ENCODE peak calls at places on chromosome 3, in four cellular contexts. O is GM10248, J is psoas muscle, B is heart left ventricle. E is an unnamed sample.

GRCh38 chr3:183845090-183845489 is 19.7 kb upstream of the MAP6D1 start:
- DNase-seq in O (no peak), J (no peak), B (no peak), E (no peak)

GRCh38 chr3:102466001-102466400 is 31.2 kb downstream of the ZPLD1 start:
- DNase-seq in O (no peak), J (no peak), B (no peak), E (no peak)

GRCh38 chr3:69197922-69198540 is 75.6 kb upstream of the LMOD3 start:
- DNase-seq in O (no peak), J (no peak), B (no peak), E (no peak)

GRCh38 chr3:106339551-106339950 is 470.7 kb upstream of the CBLB start:
- DNase-seq in O (no peak), J (no peak), B (no peak), E (no peak)

GRCh38 chr3:171854649-171855305 is 11.6 kb downstream of the TMEM212 start:
- DNase-seq in O (no peak), J (no peak), B (no peak), E (no peak)

GRCh38 chr3:14633819-14634424 is 17.6 kb upstream of the CCDC174 start:
- DNase-seq in O (peak), J (peak), B (no peak), E (peak)

GRCh38 chr3:194689493-194689901 is 3.8 kb downstream of the FAM43A start:
- DNase-seq in O (no peak), J (peak), B (no peak), E (peak)

GRCh38 chr3:101017048-101017447 is 23.8 kb upstream of the ABI3BP start:
- DNase-seq in O (no peak), J (no peak), B (no peak), E (no peak)

GRCh38 chr3:2992534-2992933 is 117.6 kb downstream of the IL5RA start:
- DNase-seq in O (no peak), J (no peak), B (no peak), E (no peak)

GRCh38 chr3:134876836-134877235 is 81.8 kb downstream of the EPHB1 start:
- DNase-seq in O (no peak), J (no peak), B (no peak), E (no peak)

GRCh38 chr3:13346481-13347389 is 73.4 kb downstream of the NUP210 start:
- DNase-seq in O (peak), J (peak), B (peak), E (no peak)

GRCh38 chr3:129316121-129317013 is 37.7 kb downstream of the HMCES start:
- DNase-seq in O (peak), J (peak), B (peak), E (peak)

GRCh38 chr3:71389911-71390573 is 193.5 kb downstream of the FOXP1 start:
- DNase-seq in O (no peak), J (peak), B (peak), E (no peak)

GRCh38 chr3:150922611-150923010 is 17.4 kb upstream of the MINDY4B start:
- DNase-seq in O (no peak), J (no peak), B (no peak), E (no peak)

GRCh38 chr3:139288266-139288821 is 55.5 kb upstream of the MRPS22 start:
- DNase-seq in O (no peak), J (no peak), B (peak), E (no peak)

GRCh38 chr3:142663865-142664264 is 60.0 kb upstream of the TRPC1 start:
- DNase-seq in O (no peak), J (no peak), B (no peak), E (no peak)

GRCh38 chr3:58021072-58021959 is 13.1 kb downstream of the FLNB start:
- DNase-seq in O (no peak), J (no peak), B (no peak), E (no peak)

GRCh38 chr3:48715179-48715800 is 1.7 kb downstream of the IP6K2 start:
- DNase-seq in O (no peak), J (no peak), B (no peak), E (no peak)

GRCh38 chr3:10702961-10703740 is 112.9 kb upstream of the SLC6A11 start:
- DNase-seq in O (no peak), J (no peak), B (no peak), E (no peak)

GRCh38 chr3:170076715-170077238 is 39.0 kb downstream of the GPR160 start:
- DNase-seq in O (no peak), J (no peak), B (no peak), E (no peak)

GRCh38 chr3:35832140-35832571 is 192.8 kb downstream of the ARPP21 start:
- DNase-seq in O (no peak), J (no peak), B (no peak), E (no peak)

GRCh38 chr3:22685598-22685997 is 517.5 kb upstream of the UBE2E2 start:
- DNase-seq in O (no peak), J (no peak), B (no peak), E (no peak)

GRCh38 chr3:41000471-41000870 is 198.8 kb upstream of the CTNNB1 start:
- DNase-seq in O (no peak), J (no peak), B (no peak), E (no peak)

GRCh38 chr3:188179006-188179966 is 25.3 kb downstream of the LPP start:
- DNase-seq in O (no peak), J (peak), B (no peak), E (no peak)

GRCh38 chr3:118951089-118951488 is 83.6 kb downstream of the IGSF11 start:
- DNase-seq in O (no peak), J (no peak), B (no peak), E (no peak)

GRCh38 chr3:126349611-126350501 is 7.4 kb downstream of the KLF15 start:
- DNase-seq in O (no peak), J (peak), B (peak), E (no peak)

GRCh38 chr3:129616713-129617112 is 10.2 kb upstream of the PLXND1 start:
- DNase-seq in O (peak), J (peak), B (peak), E (no peak)

GRCh38 chr3:149234671-149235245 is 13.1 kb upstream of the CP start:
- DNase-seq in O (no peak), J (no peak), B (no peak), E (no peak)

GRCh38 chr3:14787630-14788029 is 31.1 kb upstream of the FGD5 start:
- DNase-seq in O (no peak), J (no peak), B (no peak), E (no peak)

GRCh38 chr3:100993309-100993708 is at the start of gene ABI3BP:
- DNase-seq in O (no peak), J (peak), B (peak), E (no peak)

GRCh38 chr3:39917060-39917773 is 107.8 kb downstream of the MYRIP start:
- DNase-seq in O (no peak), J (no peak), B (no peak), E (no peak)

GRCh38 chr3:157082305-157082981 is 77.5 kb downstream of the CCNL1 start:
- DNase-seq in O (no peak), J (no peak), B (no peak), E (no peak)

GRCh38 chr3:169658311-169658931 is 5.1 kb downstream of the MECOM start:
- DNase-seq in O (peak), J (no peak), B (peak), E (peak)

GRCh38 chr3:138297059-138297607 is 32.5 kb downstream of the NME9 start:
- DNase-seq in O (no peak), J (no peak), B (no peak), E (no peak)

GRCh38 chr3:67460841-67461240 is 193.6 kb downstream of the SUCLG2 start:
- DNase-seq in O (no peak), J (no peak), B (no peak), E (no peak)

GRCh38 chr3:24315991-24316390 is 178.7 kb downstream of the THRB start:
- DNase-seq in O (no peak), J (no peak), B (no peak), E (no peak)

GRCh38 chr3:13716540-13717221 is 163.2 kb downstream of the WNT7A start:
- DNase-seq in O (peak), J (no peak), B (no peak), E (no peak)

GRCh38 chr3:19972056-19972455 is 25.2 kb downstream of the RAB5A start:
- DNase-seq in O (no peak), J (no peak), B (no peak), E (no peak)

GRCh38 chr3:13544293-13544831 is 4.6 kb upstream of the FBLN2 start:
- DNase-seq in O (no peak), J (peak), B (peak), E (no peak)

GRCh38 chr3:31157028-31157694 is 262.7 kb upstream of the GADL1 start:
- DNase-seq in O (no peak), J (no peak), B (no peak), E (no peak)
- TF ChIP-seq CTCF in O (no peak), J (no peak), B (no peak), E (peak)

DNA sequence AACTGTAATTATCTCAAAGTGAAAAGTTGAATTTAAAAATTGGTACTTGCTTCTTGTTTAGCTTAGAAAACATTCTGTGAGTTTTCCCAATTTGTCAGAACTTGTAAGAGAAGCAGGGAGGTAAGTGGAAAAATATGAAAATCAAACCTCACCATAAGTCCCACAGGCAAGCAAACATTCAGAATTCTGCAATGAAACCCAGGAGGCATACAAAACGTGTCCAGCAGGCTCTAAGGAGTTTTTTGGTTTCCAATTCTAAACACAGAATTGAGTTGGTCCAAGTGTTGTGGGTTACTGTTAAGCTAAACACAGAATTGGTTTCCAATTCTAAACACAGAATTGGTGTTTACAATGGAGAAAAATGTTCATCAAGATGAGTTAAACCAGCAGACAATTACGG is 27.1 kb upstream of the ACKR4 start:
- DNase-seq in O (no peak), J (no peak), B (no peak), E (no peak)
- TF ChIP-seq CTCF in O (no peak), J (no peak), B (no peak), E (no peak)

GRCh38 chr3:1195922-1196321 is 103.1 kb downstream of the CNTN6 start:
- DNase-seq in O (no peak), J (no peak), B (no peak), E (no peak)

GRCh38 chr3:1190576-1190975 is 97.8 kb downstream of the CNTN6 start:
- DNase-seq in O (no peak), J (no peak), B (no peak), E (no peak)

GRCh38 chr3:1196997-1197396 is 104.2 kb downstream of the CNTN6 start:
- DNase-seq in O (no peak), J (no peak), B (no peak), E (no peak)

DNA sequence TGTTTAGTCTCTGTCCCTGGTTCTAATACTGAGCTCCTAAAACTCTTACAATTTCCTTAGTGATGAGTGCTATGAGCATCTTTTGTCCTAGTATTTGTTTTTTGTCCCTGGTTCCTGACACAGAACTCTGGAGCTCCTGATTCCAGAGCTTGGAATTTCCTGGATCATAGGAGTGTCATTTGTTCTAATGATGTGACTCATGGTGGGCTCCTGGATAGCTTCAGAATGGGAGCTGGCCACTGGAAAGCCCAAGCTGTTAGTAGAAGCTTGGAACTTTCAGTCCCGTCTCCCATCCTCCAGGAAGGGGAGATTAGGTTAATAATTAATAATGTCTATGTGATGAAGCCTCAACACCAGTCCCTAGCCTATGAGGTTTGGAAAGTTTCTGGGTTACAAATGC is 98.2 kb downstream of the CNTN6 start:
- DNase-seq in O (no peak), J (no peak), B (no peak), E (no peak)
- TF ChIP-seq CTCF in O (no peak), J (no peak), B (no peak), E (no peak)

GRCh38 chr3:177419904-177420601 is 222.8 kb upstream of the TBL1XR1 start:
- DNase-seq in O (peak), J (no peak), B (no peak), E (peak)

GRCh38 chr3:177421176-177421782 is 224.0 kb upstream of the TBL1XR1 start:
- DNase-seq in O (no peak), J (no peak), B (no peak), E (no peak)

GRCh38 chr3:177420643-177421042 is 223.4 kb upstream of the TBL1XR1 start:
- DNase-seq in O (no peak), J (no peak), B (no peak), E (no peak)

GRCh38 chr3:177424541-177424940 is 227.3 kb upstream of the TBL1XR1 start:
- DNase-seq in O (no peak), J (no peak), B (no peak), E (no peak)

GRCh38 chr3:177418787-177419186 is 221.5 kb upstream of the TBL1XR1 start:
- DNase-seq in O (no peak), J (no peak), B (no peak), E (no peak)
- TF ChIP-seq CTCF in O (no peak), J (no peak), B (no peak), E (no peak)

GRCh38 chr3:53938645-53939044 is 47.0 kb upstream of the SELENOK start:
- DNase-seq in O (peak), J (no peak), B (no peak), E (peak)
- TF ChIP-seq CTCF in O (peak), J (peak), B (peak), E (peak)

GRCh38 chr3:28066020-28066419 is 175.4 kb upstream of the CMC1 start:
- DNase-seq in O (no peak), J (no peak), B (no peak), E (no peak)
- TF ChIP-seq CTCF in O (no peak), J (no peak), B (no peak), E (no peak)

DNA sequence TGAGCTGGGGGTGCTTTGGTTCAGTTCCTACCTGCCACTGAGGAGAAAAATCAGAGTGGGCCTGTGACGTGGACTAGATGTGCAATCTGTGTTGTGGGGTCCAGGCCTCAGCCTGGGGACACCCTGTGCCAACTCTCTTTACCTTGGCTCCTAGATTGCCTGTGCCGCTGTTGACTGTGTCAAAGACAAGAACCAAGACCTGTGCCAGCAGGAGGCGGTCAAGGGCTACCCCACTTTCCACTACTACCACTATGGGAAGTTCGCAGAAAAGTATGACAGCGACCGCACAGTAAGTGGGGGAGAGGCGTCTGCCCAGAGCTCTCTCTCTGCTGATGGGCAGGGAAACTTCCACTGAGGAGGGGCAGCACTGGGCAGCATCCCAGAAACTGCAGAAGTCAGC is 40.6 kb upstream of the SEC22A start:
- DNase-seq in O (no peak), J (no peak), B (no peak), E (no peak)
- TF ChIP-seq CTCF in O (no peak), J (no peak), B (no peak), E (no peak)

E was measured in GM13977.